ENCODE peak calls at places on chromosomes 6 and 20, in ten cellular contexts. K, Y, I, R, T, V, S, N, Z and X are unnamed samples.

GRCh38 chr6:35596448-35597442 is 84.0 kb upstream of the TULP1 start:
- DNase-seq in V (no peak), Z (no peak), Y (no peak), K (no peak), T (no peak), I (no peak), N (no peak), S (no peak), R (no peak), X (no peak)

GRCh38 chr20:35020108-35021031 is 64.7 kb downstream of the MYH7B start:
- DNase-seq in Y (no peak), Z (no peak), T (no peak), I (no peak), R (no peak), K (no peak), V (no peak), S (no peak), N (no peak), X (no peak)

GRCh38 chr6:34275128-34275804 is 26.5 kb upstream of the SMIM29 start:
- DNase-seq in T (no peak), V (no peak), R (no peak), I (no peak), Y (no peak), N (no peak), Z (no peak), S (no peak), K (no peak), X (no peak)

GRCh38 chr6:76940186-76940585 is 523.1 kb downstream of the HTR1B start:
- DNase-seq in I (no peak), S (no peak), N (no peak), V (no peak), K (no peak), Y (no peak), Z (no peak), R (no peak), T (no peak), X (no peak)

GRCh38 chr20:46017272-46017671 is 8.6 kb downstream of the MMP9 start:
- DNase-seq in Y (no peak), V (no peak), S (no peak), R (no peak), K (no peak), T (no peak), N (no peak), Z (no peak), I (no peak), X (no peak)

GRCh38 chr6:42017021-42017643 is 33.2 kb upstream of the TAF8 start:
- DNase-seq in R (no peak), I (no peak), S (peak; percentile 88), Y (no peak), V (no peak), T (peak; percentile 67), Z (no peak), K (no peak), N (no peak), X (peak; percentile 55)

GRCh38 chr20:37359836-37360235 is 13.9 kb downstream of the SRC start:
- DNase-seq in R (no peak), Y (no peak), V (no peak), Z (no peak), S (no peak), I (no peak), K (no peak), N (no peak), T (no peak), X (no peak)

GRCh38 chr6:17505062-17505476 is 95.0 kb upstream of the FAM8A1 start:
- DNase-seq in S (peak; percentile 14), Y (no peak), N (no peak), T (no peak), R (no peak), K (no peak), V (no peak), I (no peak), Z (no peak), X (no peak)

GRCh38 chr6:14117158-14118090 is at the start of gene CD83:
- DNase-seq in I (peak; percentile 28), K (peak; percentile 75), R (peak; percentile 94), N (peak; percentile 63), Z (peak; percentile 74), S (peak; percentile 87), Y (peak; percentile 97), V (peak; percentile 53), T (peak; percentile 96), X (peak; percentile 81)

GRCh38 chr6:155152211-155153076 is 111.4 kb upstream of the CLDN20 start:
- DNase-seq in K (no peak), R (no peak), Z (no peak), V (peak; percentile 31), N (no peak), Y (no peak), I (no peak), T (no peak), S (peak; percentile 15), X (no peak)
- TF ChIP-seq CTCF in K (no peak), R (peak; percentile 46), Z (peak; percentile 34), V (no peak), N (no peak), Y (no peak), I (peak; percentile 44), T (no peak), S (peak; percentile 20), X (no peak)

DNA sequence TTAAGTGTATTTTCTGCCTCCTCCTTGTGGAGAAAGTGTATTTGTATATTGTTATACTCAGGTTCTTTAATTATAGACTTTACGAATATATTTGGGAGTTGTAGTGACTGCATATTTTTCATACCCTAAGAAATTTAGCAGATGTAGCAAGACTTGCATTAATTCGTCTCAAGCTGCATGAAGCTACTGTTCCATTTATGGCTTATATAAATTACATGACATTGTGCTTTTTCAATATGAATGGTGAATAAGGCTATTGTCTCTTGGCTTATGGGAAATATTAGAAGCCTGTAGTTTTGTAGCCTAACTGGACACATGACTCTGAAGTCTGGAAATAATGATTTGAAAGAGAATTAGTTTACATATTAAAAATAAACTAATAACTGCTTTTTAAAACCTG is 2.4 kb downstream of the ADGRG6 start:
- DNase-seq in V (no peak), T (no peak), I (no peak), S (no peak), N (no peak), K (no peak), Z (no peak), R (no peak), Y (no peak), X (no peak)
- TF ChIP-seq CTCF in V (no peak), T (no peak), I (no peak), S (no peak), N (no peak), K (no peak), Z (no peak), R (no peak), Y (no peak), X (no peak)

GRCh38 chr20:1754306-1754705 is 96.7 kb upstream of the SIRPG start:
- DNase-seq in S (no peak), Y (no peak), V (no peak), T (no peak), N (no peak), I (no peak), Z (no peak), K (no peak), R (no peak), X (no peak)
- TF ChIP-seq CTCF in S (no peak), Y (no peak), V (no peak), T (no peak), N (no peak), I (no peak), Z (no peak), K (no peak), R (no peak), X (no peak)

GRCh38 chr6:71383476-71383875 is 94.9 kb downstream of the OGFRL1 start:
- DNase-seq in S (no peak), I (no peak), R (no peak), N (peak; percentile 41), Y (no peak), K (no peak), Z (no peak), T (no peak), V (no peak), X (no peak)
- TF ChIP-seq CTCF in S (no peak), I (no peak), R (no peak), N (no peak), Y (no peak), K (no peak), Z (no peak), T (no peak), V (no peak), X (no peak)

GRCh38 chr20:58892126-58892931 is 39.8 kb downstream of the GNAS start:
- DNase-seq in R (peak; percentile 84), S (peak; percentile 89), K (peak; percentile 75), Z (peak; percentile 90), V (peak; percentile 79), T (peak; percentile 93), N (peak; percentile 87), Y (peak; percentile 91), I (peak; percentile 56), X (no peak)
- TF ChIP-seq CTCF in R (peak; percentile 40), S (no peak), K (no peak), Z (peak; percentile 8), V (no peak), T (no peak), N (no peak), Y (no peak), I (no peak), X (no peak)

DNA sequence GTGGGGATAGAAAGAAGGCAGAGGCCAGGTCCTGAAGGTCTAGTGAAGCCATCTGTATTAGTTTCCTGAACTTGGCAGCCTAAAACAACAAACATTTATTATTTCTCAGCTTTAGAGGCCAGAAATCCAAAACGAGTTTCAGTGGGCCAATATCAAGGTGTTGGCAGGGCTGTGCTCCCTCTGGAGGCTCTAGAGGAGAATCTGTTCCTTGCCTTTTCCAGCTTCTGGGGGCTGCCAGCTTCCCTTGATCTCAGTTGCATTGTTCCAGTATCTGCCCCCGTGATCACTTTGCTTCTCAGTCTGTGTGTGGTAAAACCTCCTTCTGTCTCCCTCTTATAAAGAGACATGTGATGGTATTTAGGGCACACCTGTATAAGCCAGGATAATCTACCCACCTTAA is 82.4 kb downstream of the MAFB start:
- DNase-seq in Y (no peak), S (no peak), I (no peak), Z (no peak), N (no peak), K (no peak), R (no peak), T (no peak), V (no peak), X (no peak)
- TF ChIP-seq CTCF in Y (no peak), S (no peak), I (no peak), Z (peak; percentile 18), N (no peak), K (no peak), R (no peak), T (no peak), V (no peak), X (no peak)